ENCODE peak calls at places on chromosomes 12 and 14, in seven cellular contexts. F is mammary epithelial cell; L is HTR-8/SVneo; V is omental fat pad; S is activated CD8-positive, alpha-beta memory T cell treated with anti-CD3 and anti-CD28 coated beads, Interleukin-2, amount 50 U/mL, for 4 hours; B is activated naive CD8-positive, alpha-beta T cell treated with anti-CD3 and anti-CD28 coated beads for 36 hours; D is HuH-7. P is an unnamed sample.

GRCh38 chr14:57530571-57530970 is 36.9 kb upstream of the CCDC198 start:
- DNase-seq in F (no peak), L (no peak), V (no peak), S (no peak), B (no peak), D (no peak), P (no peak)

GRCh38 chr12:69906411-69907216 is 81.6 kb downstream of the MYRFL start:
- DNase-seq in F (no peak), L (no peak), V (no peak), S (no peak), B (no peak), D (no peak), P (no peak)

GRCh38 chr12:2625267-2625666 is 169.5 kb upstream of the FKBP4 start:
- DNase-seq in F (no peak), L (no peak), V (no peak), S (no peak), B (no peak), D (no peak), P (no peak)

GRCh38 chr14:52076334-52076733 is 7.5 kb upstream of the NID2 start:
- DNase-seq in F (peak), L (no peak), V (no peak), S (no peak), B (no peak), D (no peak), P (no peak)

GRCh38 chr12:26746315-26746714 is 86.7 kb downstream of the ITPR2 start:
- DNase-seq in F (peak), L (peak), V (no peak), S (no peak), B (no peak), D (no peak), P (no peak)

GRCh38 chr14:24789277-24789832 is 155.4 kb upstream of the GZMB start:
- DNase-seq in F (no peak), L (no peak), V (no peak), S (no peak), B (no peak), D (no peak), P (no peak)

GRCh38 chr12:56929780-56930179 is 4.4 kb downstream of the SDR9C7 start:
- DNase-seq in F (no peak), L (no peak), V (no peak), S (no peak), B (no peak), D (no peak), P (no peak)

GRCh38 chr12:29223936-29224921 is 75.2 kb downstream of the FAR2 start:
- DNase-seq in F (no peak), L (no peak), V (no peak), S (no peak), B (no peak), D (no peak), P (no peak)

GRCh38 chr12:85825751-85826150 is 10.5 kb downstream of the RASSF9 start:
- DNase-seq in F (peak), L (no peak), V (no peak), S (no peak), B (no peak), D (no peak), P (no peak)